ENCODE peak calls at places on chromosomes 6 and 20, in ten cellular contexts. F, R, M, Z, G, U, T, L, X and P are unnamed samples.

GRCh38 chr20:48384147-48384818 is 443.5 kb downstream of the PREX1 start:
- ATAC-seq in X (peak), R (no peak), Z (no peak), G (no peak), L (peak), F (no peak), M (peak), U (no peak), T (peak), P (no peak)

GRCh38 chr20:57450419-57450818 is 59.2 kb downstream of the RBM38 start:
- ATAC-seq in F (peak), G (no peak), X (no peak), Z (peak), L (peak), U (peak), T (peak), M (peak), R (peak), P (peak)

GRCh38 chr6:3232017-3232838 is 4.8 kb upstream of the TUBB2B start:
- ATAC-seq in U (no peak), L (no peak), G (no peak), F (no peak), M (no peak), X (peak), Z (no peak), T (no peak), R (peak), P (no peak)

GRCh38 chr20:51422912-51423667 is 119.4 kb downstream of the NFATC2 start:
- ATAC-seq in R (no peak), T (no peak), Z (no peak), G (no peak), M (peak), F (no peak), X (no peak), L (peak), U (no peak), P (no peak)

GRCh38 chr6:111667921-111668320 is 62.2 kb upstream of the TRAF3IP2 start:
- ATAC-seq in L (no peak), M (no peak), U (no peak), G (no peak), F (no peak), Z (no peak), R (no peak), X (no peak), T (no peak), P (no peak)

GRCh38 chr6:36040958-36041357 is 13.3 kb downstream of the MAPK14 start:
- ATAC-seq in G (no peak), R (no peak), Z (no peak), L (no peak), U (no peak), F (no peak), T (no peak), X (no peak), M (no peak), P (no peak)

GRCh38 chr6:83051386-83052172 is 14.1 kb downstream of the UBE3D start:
- ATAC-seq in Z (no peak), M (no peak), L (no peak), U (no peak), T (no peak), F (no peak), R (peak), X (no peak), G (no peak), P (no peak)

GRCh38 chr6:107116328-107116892 is 1.1 kb upstream of the BEND3 start:
- ATAC-seq in X (peak), Z (peak), R (peak), G (no peak), T (peak), F (peak), U (no peak), M (peak), L (peak), P (no peak)

GRCh38 chr6:70714716-70715257 is 47.1 kb downstream of the SMAP1 start:
- ATAC-seq in Z (no peak), F (no peak), R (no peak), X (no peak), M (no peak), L (no peak), U (no peak), T (no peak), G (no peak), P (no peak)

GRCh38 chr6:163062790-163063189 is 335.0 kb downstream of the PACRG start:
- ATAC-seq in F (no peak), T (no peak), M (no peak), R (no peak), X (no peak), Z (no peak), L (no peak), G (no peak), U (no peak), P (no peak)

GRCh38 chr6:142833054-142833453 is 111.9 kb downstream of the HIVEP2 start:
- ATAC-seq in X (no peak), U (no peak), R (no peak), T (peak), Z (peak), M (peak), G (peak), F (no peak), L (peak), P (no peak)

GRCh38 chr6:165636015-165636414 is 27.0 kb downstream of the PDE10A start:
- ATAC-seq in X (peak), L (no peak), R (no peak), U (no peak), F (no peak), G (no peak), M (no peak), Z (no peak), T (no peak), P (no peak)

GRCh38 chr20:25205277-25206062 is 10.0 kb downstream of the ENTPD6 start:
- ATAC-seq in F (peak), R (no peak), G (no peak), L (no peak), Z (no peak), U (peak), X (peak), M (no peak), T (peak), P (no peak)

GRCh38 chr6:36136551-36136950 is 6.2 kb downstream of the MAPK13 start:
- ATAC-seq in Z (no peak), X (no peak), L (no peak), R (no peak), U (no peak), T (no peak), F (no peak), G (no peak), M (no peak), P (no peak)

GRCh38 chr6:90610671-90611542 is 24.0 kb upstream of the MAP3K7 start:
- ATAC-seq in U (peak), X (peak), Z (peak), M (peak), R (peak), F (peak), G (peak), T (peak), L (peak), P (peak)

GRCh38 chr6:109002882-109003281 is 91.8 kb downstream of the SESN1 start:
- ATAC-seq in Z (no peak), X (no peak), L (peak), T (no peak), F (no peak), M (no peak), R (no peak), G (no peak), U (no peak), P (no peak)

GRCh38 chr6:137155830-137156229 is 17.6 kb downstream of the IL22RA2 start:
- ATAC-seq in Z (peak), T (peak), M (peak), X (no peak), F (no peak), L (peak), G (no peak), R (no peak), U (no peak), P (no peak)

GRCh38 chr20:4788314-4788713 is 66.6 kb downstream of the PRND start:
- ATAC-seq in G (no peak), Z (no peak), F (no peak), T (no peak), R (no peak), U (no peak), M (no peak), L (peak), X (no peak), P (no peak)

GRCh38 chr20:35598899-35599775 is 16.5 kb upstream of the SPAG4 start:
- ATAC-seq in T (no peak), X (no peak), G (no peak), F (no peak), L (no peak), U (no peak), M (no peak), Z (no peak), R (peak), P (no peak)

GRCh38 chr6:43803783-43804549 is 34.0 kb downstream of the VEGFA start:
- ATAC-seq in G (peak), X (no peak), L (peak), M (peak), R (peak), Z (no peak), U (no peak), F (no peak), T (peak), P (no peak)

GRCh38 chr6:29005183-29005885 is at the start of gene ZNF311:
- ATAC-seq in M (no peak), G (peak), L (peak), Z (peak), X (peak), F (peak), T (peak), U (peak), R (peak), P (peak)